ENCODE peak calls at places on chromosomes 11 and 22, in ten cellular contexts. F is OCI-LY7, A is ovary, V is HFF-Myc, S is endothelial cell of umbilical vein, D is A549, N is esophagus squamous epithelium, M is fibroblast of mammary gland, R is keratinocyte, U is lower leg skin. Y is an unnamed sample.

GRCh38 chr11:134637091-134638015 is 225.3 kb upstream of the B3GAT1 start:
- DNase-seq in F (no peak), A (no peak), V (no peak), S (no peak), D (no peak), N (no peak), M (no peak), R (no peak), U (peak; percentile 74), Y (peak; percentile 37)

GRCh38 chr11:66639066-66639813 is 737 bp downstream of the RBM4 start:
- DNase-seq in F (peak; percentile 50), A (no peak), V (no peak), S (peak; percentile 71), D (peak; percentile 31), N (no peak), M (peak; percentile 43), R (no peak), U (peak; percentile 39), Y (no peak)

GRCh38 chr22:39900306-39901227 is at the start of gene GRAP2:
- DNase-seq in F (peak; percentile 30), A (no peak), V (no peak), S (no peak), D (no peak), N (no peak), M (no peak), R (no peak), U (no peak), Y (no peak)

GRCh38 chr11:26188559-26188958 is 143.4 kb upstream of the ANO3 start:
- DNase-seq in F (no peak), A (no peak), V (no peak), S (no peak), D (no peak), N (no peak), M (peak; percentile 55), R (no peak), U (no peak), Y (no peak)

GRCh38 chr22:35648066-35649025 is at the start of gene APOL6:
- DNase-seq in F (peak; percentile 81), A (no peak), V (no peak), S (peak; percentile 50), D (peak; percentile 23), N (no peak), M (peak; percentile 87), R (no peak), U (peak; percentile 82), Y (no peak)

GRCh38 chr11:95138448-95138847 is 48.8 kb downstream of the ENDOD1 start:
- DNase-seq in F (peak; percentile 64), A (no peak), V (no peak), S (peak; percentile 42), D (no peak), N (no peak), M (peak; percentile 28), R (no peak), U (no peak), Y (no peak)

GRCh38 chr11:67268036-67268683 is 1.9 kb downstream of the GRK2 start:
- DNase-seq in F (peak; percentile 92), A (no peak), V (no peak), S (no peak), D (no peak), N (no peak), M (no peak), R (no peak), U (no peak), Y (peak; percentile 51)

GRCh38 chr11:45170484-45170883 is 24.0 kb downstream of the PRDM11 start:
- DNase-seq in F (no peak), A (no peak), V (no peak), S (no peak), D (no peak), N (no peak), M (no peak), R (no peak), U (peak; percentile 54), Y (no peak)

GRCh38 chr11:132627981-132628380 is 904.3 kb downstream of the OPCML start:
- DNase-seq in F (no peak), A (no peak), V (no peak), S (no peak), D (no peak), N (no peak), M (no peak), R (no peak), U (no peak), Y (no peak)

GRCh38 chr22:38823637-38824036 is 20.2 kb downstream of the NPTXR start:
- DNase-seq in F (no peak), A (no peak), V (no peak), S (no peak), D (no peak), N (no peak), M (no peak), R (no peak), U (no peak), Y (no peak)

GRCh38 chr22:23088199-23088604 is 17.9 kb downstream of the GNAZ start:
- DNase-seq in F (no peak), A (no peak), V (no peak), S (no peak), D (no peak), N (no peak), M (no peak), R (no peak), U (no peak), Y (no peak)

GRCh38 chr11:44607987-44608386 is 42.5 kb downstream of the CD82 start:
- DNase-seq in F (no peak), A (no peak), V (no peak), S (peak; percentile 55), D (no peak), N (no peak), M (peak; percentile 44), R (no peak), U (no peak), Y (no peak)

GRCh38 chr11:34576331-34576730 is 44.6 kb upstream of the EHF start:
- DNase-seq in F (no peak), A (no peak), V (no peak), S (no peak), D (no peak), N (no peak), M (no peak), R (no peak), U (no peak), Y (no peak)
- H3K4me3 ChIP-seq in F (no peak overlapping the region), A (no peak overlapping the region), V (no peak overlapping the region), S (no peak overlapping the region), D (no peak overlapping the region), N (no peak overlapping the region), M (no peak overlapping the region), R (no peak overlapping the region), U (no peak overlapping the region), Y (no peak overlapping the region)

GRCh38 chr11:122703541-122704272 is 48.2 kb downstream of the UBASH3B start:
- DNase-seq in F (no peak), A (no peak), V (no peak), S (peak; percentile 59), D (no peak), N (no peak), M (no peak), R (no peak), U (no peak), Y (no peak)
- H3K4me3 ChIP-seq in F (no peak overlapping the region), A (no peak overlapping the region), V (no peak overlapping the region), S (no peak overlapping the region), D (no peak overlapping the region), N (no peak overlapping the region), M (no peak overlapping the region), R (no peak overlapping the region), U (no peak overlapping the region), Y (no peak overlapping the region)

GRCh38 chr11:126999366-126999765 is 1.2 kb downstream of the KIRREL3 start:
- DNase-seq in F (no peak), A (no peak), V (no peak), S (no peak), D (no peak), N (no peak), M (no peak), R (no peak), U (no peak), Y (no peak)

GRCh38 chr11:127000991-127001390 is 421 bp upstream of the KIRREL3 start:
- DNase-seq in F (no peak), A (no peak), V (no peak), S (no peak), D (no peak), N (no peak), M (no peak), R (no peak), U (no peak), Y (no peak)

GRCh38 chr11:127003260-127003981 is 2.9 kb upstream of the KIRREL3 start:
- DNase-seq in F (no peak), A (no peak), V (no peak), S (no peak), D (peak; percentile 65), N (no peak), M (no peak), R (no peak), U (no peak), Y (no peak)

GRCh38 chr11:127000291-127000968 is at the start of gene KIRREL3:
- DNase-seq in F (no peak), A (no peak), V (no peak), S (no peak), D (peak; percentile 33), N (no peak), M (no peak), R (no peak), U (no peak), Y (no peak)

DNA sequence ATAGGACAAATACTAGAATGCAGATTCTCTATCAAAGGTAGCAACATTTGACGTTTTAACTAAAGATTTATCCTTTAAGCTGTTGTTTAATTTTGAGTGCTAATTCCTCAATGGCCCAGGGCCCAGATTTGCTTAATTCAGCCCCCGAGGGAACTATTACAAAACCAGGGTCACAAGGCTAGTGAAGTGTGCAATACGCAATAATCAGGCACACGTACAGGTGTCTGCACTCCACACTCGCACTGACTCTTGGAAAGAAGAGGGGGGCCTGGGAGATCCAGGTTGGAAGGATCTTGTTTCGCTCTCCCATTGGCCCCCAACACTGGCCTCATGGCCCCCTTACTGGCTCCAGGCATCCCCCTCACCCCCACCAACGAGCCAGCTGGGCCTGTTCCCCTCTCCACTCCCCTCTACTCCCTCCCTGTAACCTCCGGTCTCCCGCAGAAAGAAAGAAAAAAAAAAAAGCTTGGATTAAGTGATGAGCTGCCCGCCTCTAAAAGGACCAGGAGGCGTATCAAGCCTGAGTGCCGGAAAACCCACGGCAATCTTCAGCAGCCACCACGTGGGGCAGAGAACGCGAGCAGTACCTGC is 2.2 kb upstream of the KIRREL3 start:
- DNase-seq in F (no peak), A (no peak), V (no peak), S (no peak), D (no peak), N (no peak), M (no peak), R (no peak), U (no peak), Y (no peak)
- H3K4me3 ChIP-seq in F (no peak overlapping the region), A (no peak overlapping the region), V (peak overlapping the region; percentile 34), S (no peak overlapping the region), D (peak overlapping the region; percentile 41), N (no peak overlapping the region), M (no peak overlapping the region), R (no peak overlapping the region), U (no peak overlapping the region), Y (no peak overlapping the region)

DNA sequence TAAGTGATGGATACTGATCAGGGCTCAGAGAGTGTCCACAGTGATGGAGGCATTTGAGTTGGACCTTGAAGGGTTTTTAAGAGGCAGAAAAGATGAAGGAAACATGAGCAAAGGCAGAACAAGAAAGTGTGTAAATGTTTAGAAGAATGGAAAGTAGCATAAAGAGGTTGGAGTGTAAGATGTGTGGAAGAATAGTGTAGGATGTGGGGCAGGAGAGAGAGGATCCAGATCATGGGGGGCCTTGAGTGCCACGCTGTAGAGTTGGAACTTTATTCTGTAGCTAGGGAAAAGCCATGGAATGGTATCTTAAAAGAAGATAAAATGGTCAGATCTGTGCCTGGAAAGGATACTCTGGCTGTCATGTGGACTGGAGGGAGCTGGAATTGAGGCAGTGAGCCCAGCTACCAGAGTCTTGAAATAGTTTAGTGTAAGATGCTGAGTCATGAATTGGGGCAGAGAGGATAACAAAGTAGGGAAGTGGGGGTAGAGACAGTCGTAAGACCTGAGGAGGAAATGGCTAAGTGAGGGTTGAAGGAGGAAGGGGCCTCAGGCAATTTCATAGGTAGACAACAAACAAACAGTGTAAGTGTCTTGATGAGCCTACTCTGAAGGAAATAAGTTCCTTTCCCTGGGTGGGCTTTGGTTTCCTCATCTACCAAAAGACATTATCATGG is 6.7 kb downstream of the KCNE3 start:
- DNase-seq in F (peak; percentile 5), A (no peak), V (no peak), S (peak; percentile 15), D (peak; percentile 23), N (no peak), M (peak; percentile 60), R (no peak), U (no peak), Y (no peak)
- H3K4me3 ChIP-seq in F (no peak overlapping the region), A (no peak overlapping the region), V (no peak overlapping the region), S (no peak overlapping the region), D (no peak overlapping the region), N (no peak overlapping the region), M (no peak overlapping the region), R (no peak overlapping the region), U (no peak overlapping the region), Y (no peak overlapping the region)